ENCODE peak calls at places on chromosomes 4 and X, in six cellular contexts. One of them, this sample, is unnamed.

GRCh38 chrX:31353095-31353494 is 281.3 kb upstream of the FTHL17 start:
- DNase-seq in PC-3: peak
- DNase-seq in cardiac muscle cell: no peak
- DNase-seq in upper lobe of right lung: no peak
- DNase-seq in tibial artery: no peak
- DNase-seq in WTC11: no peak
- DNase-seq in this sample: no peak

GRCh38 chr4:71550220-71551190 is 211.7 kb downstream of the SLC4A4 start:
- DNase-seq in tibial artery: no peak
- DNase-seq in upper lobe of right lung: no peak
- DNase-seq in WTC11: peak
- DNase-seq in cardiac muscle cell: peak
- DNase-seq in PC-3: peak
- DNase-seq in this sample: no peak

GRCh38 chr4:94523033-94523590 is 71.4 kb downstream of the PDLIM5 start:
- DNase-seq in PC-3: no peak
- DNase-seq in upper lobe of right lung: no peak
- DNase-seq in cardiac muscle cell: no peak
- DNase-seq in WTC11: no peak
- DNase-seq in tibial artery: no peak
- DNase-seq in this sample: no peak

GRCh38 chr4:151569650-151570049 is 160.7 kb downstream of the FHIP1A start:
- DNase-seq in PC-3: peak
- DNase-seq in upper lobe of right lung: no peak
- DNase-seq in cardiac muscle cell: peak
- DNase-seq in tibial artery: no peak
- DNase-seq in WTC11: no peak
- DNase-seq in this sample: no peak

GRCh38 chrX:154730271-154730883 is 20.5 kb downstream of the GAB3 start:
- DNase-seq in cardiac muscle cell: no peak
- DNase-seq in PC-3: peak
- DNase-seq in WTC11: no peak
- DNase-seq in tibial artery: no peak
- DNase-seq in upper lobe of right lung: no peak
- DNase-seq in this sample: no peak

GRCh38 chr4:44760142-44760898 is 34.0 kb upstream of the GNPDA2 start:
- DNase-seq in PC-3: peak
- DNase-seq in upper lobe of right lung: no peak
- DNase-seq in cardiac muscle cell: peak
- DNase-seq in tibial artery: no peak
- DNase-seq in WTC11: no peak
- DNase-seq in this sample: no peak

GRCh38 chrX:21756785-21757529 is 959 bp downstream of the SMPX start:
- DNase-seq in WTC11: no peak
- DNase-seq in upper lobe of right lung: no peak
- DNase-seq in tibial artery: no peak
- DNase-seq in cardiac muscle cell: peak
- DNase-seq in PC-3: no peak
- DNase-seq in this sample: no peak

GRCh38 chr4:189117426-189117825 is 823.2 kb upstream of the FRG1 start:
- DNase-seq in PC-3: peak
- DNase-seq in upper lobe of right lung: no peak
- DNase-seq in cardiac muscle cell: no peak
- DNase-seq in WTC11: peak
- DNase-seq in tibial artery: no peak
- DNase-seq in this sample: no peak

GRCh38 chr4:110620352-110621327 is 2.2 kb downstream of the PITX2 start:
- DNase-seq in PC-3: peak
- DNase-seq in tibial artery: no peak
- DNase-seq in WTC11: peak
- DNase-seq in cardiac muscle cell: peak
- DNase-seq in upper lobe of right lung: no peak
- DNase-seq in this sample: no peak

GRCh38 chr4:165580379-165580905 is 201.6 kb downstream of the CPE start:
- DNase-seq in upper lobe of right lung: no peak
- DNase-seq in PC-3: peak
- DNase-seq in cardiac muscle cell: peak
- DNase-seq in tibial artery: peak
- DNase-seq in WTC11: no peak
- DNase-seq in this sample: no peak

GRCh38 chr4:16582526-16582925 is 315.9 kb downstream of the LDB2 start:
- DNase-seq in cardiac muscle cell: peak
- DNase-seq in upper lobe of right lung: no peak
- DNase-seq in PC-3: no peak
- DNase-seq in tibial artery: no peak
- DNase-seq in WTC11: peak
- DNase-seq in this sample: no peak

GRCh38 chr4:74640111-74640903 is 154.0 kb downstream of the BTC start:
- DNase-seq in PC-3: peak
- DNase-seq in upper lobe of right lung: no peak
- DNase-seq in WTC11: no peak
- DNase-seq in cardiac muscle cell: no peak
- DNase-seq in tibial artery: no peak
- DNase-seq in this sample: no peak

GRCh38 chr4:26326791-26327190 is 6.0 kb downstream of the RBPJ start:
- DNase-seq in PC-3: peak
- DNase-seq in upper lobe of right lung: no peak
- DNase-seq in cardiac muscle cell: no peak
- DNase-seq in WTC11: no peak
- DNase-seq in tibial artery: no peak
- DNase-seq in this sample: no peak

GRCh38 chr4:122117743-122118142 is 34.4 kb upstream of the BLTP1 start:
- DNase-seq in PC-3: no peak
- DNase-seq in tibial artery: no peak
- DNase-seq in upper lobe of right lung: no peak
- DNase-seq in cardiac muscle cell: no peak
- DNase-seq in WTC11: no peak
- DNase-seq in this sample: no peak

GRCh38 chrX:44431206-44431605 is 87.7 kb upstream of the EFHC2 start:
- DNase-seq in cardiac muscle cell: no peak
- DNase-seq in WTC11: no peak
- DNase-seq in PC-3: peak
- DNase-seq in upper lobe of right lung: no peak
- DNase-seq in tibial artery: no peak
- DNase-seq in this sample: no peak

GRCh38 chr4:155604718-155605601 is 61.7 kb upstream of the GUCY1A1 start:
- DNase-seq in cardiac muscle cell: no peak
- DNase-seq in tibial artery: peak
- DNase-seq in upper lobe of right lung: no peak
- DNase-seq in WTC11: no peak
- DNase-seq in PC-3: peak
- DNase-seq in this sample: no peak

GRCh38 chrX:153900806-153901752 is 3.4 kb upstream of the AVPR2 start:
- DNase-seq in WTC11: no peak
- DNase-seq in cardiac muscle cell: peak
- DNase-seq in tibial artery: peak
- DNase-seq in upper lobe of right lung: peak
- DNase-seq in PC-3: peak
- DNase-seq in this sample: peak

GRCh38 chr4:14607578-14607977 is 394.7 kb upstream of the CPEB2 start:
- DNase-seq in WTC11: no peak
- DNase-seq in PC-3: peak
- DNase-seq in cardiac muscle cell: no peak
- DNase-seq in upper lobe of right lung: no peak
- DNase-seq in tibial artery: no peak
- DNase-seq in this sample: no peak

GRCh38 chr4:148116264-148116663 is 325.9 kb downstream of the NR3C2 start:
- DNase-seq in cardiac muscle cell: no peak
- DNase-seq in WTC11: no peak
- DNase-seq in PC-3: peak
- DNase-seq in upper lobe of right lung: no peak
- DNase-seq in tibial artery: no peak
- DNase-seq in this sample: no peak

GRCh38 chr4:10619220-10619619 is 65.3 kb downstream of the CLNK start:
- DNase-seq in upper lobe of right lung: no peak
- DNase-seq in tibial artery: no peak
- DNase-seq in PC-3: peak
- DNase-seq in cardiac muscle cell: no peak
- DNase-seq in WTC11: no peak
- DNase-seq in this sample: no peak

GRCh38 chr4:130172156-130172555 is 1076.2 kb downstream of the C4orf33 start:
- DNase-seq in cardiac muscle cell: no peak
- DNase-seq in tibial artery: no peak
- DNase-seq in PC-3: no peak
- DNase-seq in upper lobe of right lung: no peak
- DNase-seq in WTC11: no peak
- DNase-seq in this sample: no peak

GRCh38 chr4:71867598-71867997 is 83.7 kb upstream of the GC start:
- DNase-seq in tibial artery: no peak
- DNase-seq in WTC11: no peak
- DNase-seq in upper lobe of right lung: no peak
- DNase-seq in cardiac muscle cell: no peak
- DNase-seq in PC-3: no peak
- DNase-seq in this sample: no peak

GRCh38 chr4:94458682-94459081 is 6.9 kb downstream of the PDLIM5 start:
- DNase-seq in upper lobe of right lung: no peak
- DNase-seq in WTC11: no peak
- DNase-seq in PC-3: peak
- DNase-seq in cardiac muscle cell: no peak
- DNase-seq in tibial artery: no peak
- DNase-seq in this sample: no peak

GRCh38 chr4:94516067-94516466 is 64.3 kb downstream of the PDLIM5 start:
- DNase-seq in cardiac muscle cell: no peak
- DNase-seq in tibial artery: no peak
- DNase-seq in upper lobe of right lung: no peak
- DNase-seq in PC-3: peak
- DNase-seq in WTC11: no peak
- DNase-seq in this sample: no peak

GRCh38 chrX:41350150-41350975 is 16.4 kb downstream of the DDX3X start:
- DNase-seq in WTC11: no peak
- DNase-seq in cardiac muscle cell: peak
- DNase-seq in PC-3: peak
- DNase-seq in upper lobe of right lung: no peak
- DNase-seq in tibial artery: no peak
- DNase-seq in this sample: no peak

GRCh38 chr4:109801895-109802319 is at the start of gene CFI:
- DNase-seq in WTC11: no peak
- DNase-seq in PC-3: no peak
- DNase-seq in cardiac muscle cell: no peak
- DNase-seq in upper lobe of right lung: no peak
- DNase-seq in tibial artery: no peak
- DNase-seq in this sample: no peak

GRCh38 chr4:110196206-110196870 is 2.1 kb downstream of the ELOVL6 start:
- DNase-seq in WTC11: peak
- DNase-seq in PC-3: peak
- DNase-seq in tibial artery: peak
- DNase-seq in cardiac muscle cell: peak
- DNase-seq in upper lobe of right lung: peak
- DNase-seq in this sample: peak

GRCh38 chr4:185457136-185457535 is 14.4 kb downstream of the CCDC110 start:
- DNase-seq in WTC11: no peak
- DNase-seq in tibial artery: no peak
- DNase-seq in upper lobe of right lung: no peak
- DNase-seq in cardiac muscle cell: peak
- DNase-seq in PC-3: no peak
- DNase-seq in this sample: no peak

GRCh38 chr4:2526559-2526958 is 9.9 kb upstream of the FAM193A start:
- DNase-seq in tibial artery: no peak
- DNase-seq in PC-3: no peak
- DNase-seq in upper lobe of right lung: no peak
- DNase-seq in WTC11: no peak
- DNase-seq in cardiac muscle cell: no peak
- DNase-seq in this sample: no peak
- TF ChIP-seq CTCF in tibial artery: no peak
- TF ChIP-seq CTCF in PC-3: no peak
- TF ChIP-seq CTCF in upper lobe of right lung: no peak
- TF ChIP-seq CTCF in WTC11: no peak
- TF ChIP-seq CTCF in cardiac muscle cell: no peak
- TF ChIP-seq CTCF in this sample: no peak

GRCh38 chrX:111169141-111169540 is 73.2 kb downstream of the PAK3 start:
- DNase-seq in cardiac muscle cell: no peak
- DNase-seq in upper lobe of right lung: no peak
- DNase-seq in PC-3: no peak
- DNase-seq in tibial artery: no peak
- DNase-seq in WTC11: no peak
- DNase-seq in this sample: no peak

GRCh38 chrX:111167334-111167733 is 71.3 kb downstream of the PAK3 start:
- DNase-seq in PC-3: no peak
- DNase-seq in WTC11: no peak
- DNase-seq in cardiac muscle cell: no peak
- DNase-seq in tibial artery: no peak
- DNase-seq in upper lobe of right lung: no peak
- DNase-seq in this sample: no peak

GRCh38 chrX:111170017-111170416 is 74.0 kb downstream of the PAK3 start:
- DNase-seq in tibial artery: no peak
- DNase-seq in PC-3: no peak
- DNase-seq in cardiac muscle cell: no peak
- DNase-seq in upper lobe of right lung: no peak
- DNase-seq in WTC11: no peak
- DNase-seq in this sample: no peak

GRCh38 chrX:111165902-111166301 is 69.9 kb downstream of the PAK3 start:
- DNase-seq in PC-3: no peak
- DNase-seq in upper lobe of right lung: no peak
- DNase-seq in cardiac muscle cell: no peak
- DNase-seq in WTC11: no peak
- DNase-seq in tibial artery: no peak
- DNase-seq in this sample: no peak

GRCh38 chrX:111168314-111168713 is 72.3 kb downstream of the PAK3 start:
- DNase-seq in PC-3: peak
- DNase-seq in WTC11: peak
- DNase-seq in upper lobe of right lung: no peak
- DNase-seq in tibial artery: no peak
- DNase-seq in cardiac muscle cell: peak
- DNase-seq in this sample: no peak
- TF ChIP-seq CTCF in PC-3: peak
- TF ChIP-seq CTCF in WTC11: no peak
- TF ChIP-seq CTCF in upper lobe of right lung: peak
- TF ChIP-seq CTCF in tibial artery: no peak
- TF ChIP-seq CTCF in cardiac muscle cell: peak
- TF ChIP-seq CTCF in this sample: no peak

GRCh38 chrX:52363247-52363883 is 5.5 kb upstream of the XAGE2 start:
- DNase-seq in PC-3: no peak
- DNase-seq in tibial artery: no peak
- DNase-seq in cardiac muscle cell: no peak
- DNase-seq in upper lobe of right lung: no peak
- DNase-seq in WTC11: no peak
- DNase-seq in this sample: no peak
- TF ChIP-seq CTCF in PC-3: peak
- TF ChIP-seq CTCF in tibial artery: no peak
- TF ChIP-seq CTCF in cardiac muscle cell: no peak
- TF ChIP-seq CTCF in upper lobe of right lung: no peak
- TF ChIP-seq CTCF in WTC11: no peak
- TF ChIP-seq CTCF in this sample: no peak

DNA sequence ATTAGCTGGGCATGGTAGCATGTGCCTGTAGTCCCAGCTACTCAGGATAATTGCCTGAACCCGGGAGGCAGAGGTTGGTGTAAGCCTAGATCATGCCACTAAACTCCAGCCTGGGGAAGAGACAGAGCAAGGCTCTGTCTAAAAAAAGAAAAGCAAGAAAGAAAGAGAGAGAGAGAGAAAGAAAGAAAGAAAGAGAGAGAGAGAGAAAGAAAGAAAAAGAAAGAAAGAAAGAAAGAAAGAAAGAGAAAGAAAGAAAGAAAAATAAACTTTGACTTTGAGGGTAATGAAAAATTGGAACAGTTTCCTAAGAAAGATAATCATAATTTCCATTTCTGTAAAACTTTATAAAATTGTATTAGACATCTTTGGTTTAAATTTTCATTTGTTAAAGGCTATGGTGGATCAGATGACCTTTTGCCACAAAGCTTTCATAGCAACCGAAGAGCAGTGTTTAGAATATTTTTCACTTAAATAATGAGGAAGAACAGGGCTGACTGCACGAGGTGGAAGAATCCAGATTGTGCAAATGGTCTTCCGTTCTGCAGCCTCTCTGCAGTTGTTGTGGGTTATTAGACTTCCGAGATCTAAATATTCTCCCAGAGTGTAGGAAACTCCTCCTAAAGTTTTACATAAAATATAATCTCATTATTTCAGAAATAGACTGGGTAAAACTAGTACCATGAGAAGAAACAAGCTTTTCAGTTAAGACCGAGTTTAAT is 55.9 kb downstream of the RBM47 start:
- DNase-seq in PC-3: no peak
- DNase-seq in tibial artery: peak
- DNase-seq in WTC11: no peak
- DNase-seq in cardiac muscle cell: no peak
- DNase-seq in upper lobe of right lung: no peak
- DNase-seq in this sample: no peak
- TF ChIP-seq CTCF in PC-3: no peak
- TF ChIP-seq CTCF in tibial artery: no peak
- TF ChIP-seq CTCF in WTC11: no peak
- TF ChIP-seq CTCF in cardiac muscle cell: no peak
- TF ChIP-seq CTCF in upper lobe of right lung: no peak
- TF ChIP-seq CTCF in this sample: no peak